ENCODE peak calls at places on chromosomes 3 and 15, in six cellular contexts. S is body of pancreas, K is breast epithelium, P is GM12892, M is testis, J is adrenal gland. C is an unnamed sample.

GRCh38 chr15:59594493-59594942 is 17.1 kb upstream of the GCNT3 start:
- DNase-seq in S (peak), P (no peak), K (no peak), M (peak), J (peak), C (no peak)

GRCh38 chr15:81312790-81313543 is 11.0 kb downstream of the STARD5 start:
- DNase-seq in S (peak), J (peak), P (no peak), K (peak), M (peak), C (no peak)

GRCh38 chr3:157099337-157100078 is 60.4 kb downstream of the CCNL1 start:
- DNase-seq in J (no peak), K (peak), M (no peak), P (no peak), S (no peak), C (no peak)

GRCh38 chr3:98433764-98434163 is 29.2 kb upstream of the OR5K1 start:
- DNase-seq in K (no peak), S (no peak), M (no peak), J (no peak), P (no peak), C (no peak)

GRCh38 chr3:52524258-52524751 is 9.4 kb downstream of the NT5DC2 start:
- DNase-seq in M (no peak), J (no peak), P (no peak), S (no peak), K (no peak), C (no peak)

GRCh38 chr3:53794597-53794996 is 51.6 kb downstream of the CHDH start:
- DNase-seq in M (no peak), K (no peak), S (no peak), P (no peak), J (no peak), C (no peak)

GRCh38 chr15:29003446-29004233 is 117.9 kb downstream of the APBA2 start:
- DNase-seq in P (no peak), M (no peak), S (no peak), K (no peak), J (no peak), C (no peak)

GRCh38 chr3:189236352-189236751 is 64.6 kb downstream of the TPRG1 start:
- DNase-seq in J (no peak), P (no peak), K (no peak), S (no peak), M (no peak), C (no peak)

GRCh38 chr3:5192568-5193319 is 5.2 kb downstream of the EDEM1 start:
- DNase-seq in K (no peak), P (no peak), J (no peak), M (no peak), S (no peak), C (peak)

GRCh38 chr3:27559835-27560234 is 75.7 kb upstream of the SLC4A7 start:
- DNase-seq in S (peak), P (no peak), K (peak), M (no peak), J (peak), C (no peak)

GRCh38 chr3:26625187-26625586 is 2.6 kb downstream of the LRRC3B start:
- DNase-seq in P (no peak), M (no peak), K (no peak), S (no peak), J (no peak), C (no peak)

GRCh38 chr3:128175768-128176167 is 22.5 kb downstream of the EEFSEC start:
- DNase-seq in J (no peak), K (no peak), S (no peak), M (no peak), P (no peak), C (no peak)

GRCh38 chr15:96416934-96417759 is 86.6 kb downstream of the NR2F2 start:
- DNase-seq in P (no peak), S (no peak), K (no peak), J (peak), M (no peak), C (no peak)

GRCh38 chr3:87503901-87504498 is 227.6 kb upstream of the POU1F1 start:
- DNase-seq in P (no peak), M (peak), K (no peak), J (peak), S (peak), C (peak)

GRCh38 chr15:94205366-94205765 is 26.0 kb upstream of the MCTP2 start:
- DNase-seq in P (no peak), J (no peak), S (peak), M (no peak), K (no peak), C (no peak)

GRCh38 chr3:188594137-188594536 is 440.2 kb downstream of the LPP start:
- DNase-seq in K (peak), S (no peak), P (no peak), M (no peak), J (no peak), C (no peak)

GRCh38 chr3:186452517-186452916 is 90.5 kb upstream of the DGKG start:
- DNase-seq in P (no peak), K (no peak), J (peak), S (peak), M (no peak), C (no peak)

GRCh38 chr3:172658344-172659245 is 52.3 kb downstream of the NCEH1 start:
- DNase-seq in S (peak), J (peak), P (no peak), K (no peak), M (peak), C (no peak)

GRCh38 chr3:128745742-128746141 is 19.8 kb downstream of the RAB7A start:
- DNase-seq in S (no peak), K (no peak), J (no peak), P (no peak), M (no peak), C (no peak)

GRCh38 chr3:146139586-146140110 is 21.3 kb downstream of the PLOD2 start:
- DNase-seq in S (no peak), J (no peak), M (no peak), P (no peak), K (no peak), C (no peak)

GRCh38 chr3:158991146-158991705 is 189.4 kb downstream of the MFSD1 start:
- DNase-seq in J (no peak), M (peak), K (no peak), S (peak), P (no peak), C (no peak)

GRCh38 chr3:179464296-179465092 is 13.2 kb upstream of the GNB4 start:
- DNase-seq in K (peak), P (no peak), S (no peak), M (no peak), J (no peak), C (no peak)

GRCh38 chr3:49173116-49173791 is 1.9 kb downstream of the KLHDC8B start:
- DNase-seq in P (no peak), J (peak), S (peak), K (no peak), M (peak), C (peak)

GRCh38 chr3:154745925-154746324 is 315.9 kb upstream of the GPR149 start:
- DNase-seq in P (no peak), M (no peak), S (no peak), J (no peak), K (no peak), C (no peak)

GRCh38 chr3:59862686-59863085 is 812.9 kb upstream of the CFAP20DC start:
- DNase-seq in M (no peak), S (no peak), K (no peak), P (no peak), J (no peak), C (peak)

GRCh38 chr3:57100046-57100695 is 39.7 kb downstream of the SPATA12 start:
- DNase-seq in S (peak), J (peak), M (peak), P (peak), K (peak), C (peak)

GRCh38 chr3:190261740-190262139 is 60.5 kb downstream of the CLDN1 start:
- DNase-seq in S (no peak), P (no peak), M (peak), J (no peak), K (no peak), C (peak)

GRCh38 chr3:80586338-80586737 is 818.5 kb upstream of the ROBO1 start:
- DNase-seq in P (no peak), J (no peak), K (no peak), M (no peak), S (no peak), C (no peak)

GRCh38 chr3:10845839-10846656 is 30.0 kb downstream of the SLC6A11 start:
- DNase-seq in M (peak), P (no peak), S (peak), J (peak), K (no peak), C (no peak)

GRCh38 chr15:85533949-85534543 is 153.6 kb downstream of the AKAP13 start:
- DNase-seq in P (no peak), K (no peak), J (no peak), M (no peak), S (peak), C (no peak)

GRCh38 chr3:184756151-184756681 is 44.4 kb upstream of the MAGEF1 start:
- DNase-seq in S (no peak), J (no peak), K (no peak), P (no peak), M (no peak), C (no peak)
- TF ChIP-seq POLR2A in S (no peak), J (no peak), K (no peak), P (no peak), M (no peak), C (no peak)

GRCh38 chr15:90264649-90265048 is 823 bp upstream of the NGRN start:
- DNase-seq in M (no peak), J (no peak), S (no peak), P (no peak), K (no peak), C (no peak)
- TF ChIP-seq POLR2A in M (no peak), J (no peak), S (no peak), P (no peak), K (no peak), C (no peak)

GRCh38 chr3:14369675-14370669 is 32.4 kb upstream of the SLC6A6 start:
- DNase-seq in M (no peak), P (no peak), K (no peak), S (peak), J (no peak), C (no peak)

GRCh38 chr3:14370719-14371572 is 31.5 kb upstream of the SLC6A6 start:
- DNase-seq in S (no peak), J (no peak), P (no peak), K (no peak), M (no peak), C (no peak)

GRCh38 chr3:14373753-14374376 is 28.5 kb upstream of the SLC6A6 start:
- DNase-seq in M (no peak), K (no peak), J (no peak), S (no peak), P (no peak), C (no peak)

GRCh38 chr3:14372587-14372986 is 29.8 kb upstream of the SLC6A6 start:
- DNase-seq in J (no peak), S (no peak), M (no peak), K (no peak), P (no peak), C (no peak)

DNA sequence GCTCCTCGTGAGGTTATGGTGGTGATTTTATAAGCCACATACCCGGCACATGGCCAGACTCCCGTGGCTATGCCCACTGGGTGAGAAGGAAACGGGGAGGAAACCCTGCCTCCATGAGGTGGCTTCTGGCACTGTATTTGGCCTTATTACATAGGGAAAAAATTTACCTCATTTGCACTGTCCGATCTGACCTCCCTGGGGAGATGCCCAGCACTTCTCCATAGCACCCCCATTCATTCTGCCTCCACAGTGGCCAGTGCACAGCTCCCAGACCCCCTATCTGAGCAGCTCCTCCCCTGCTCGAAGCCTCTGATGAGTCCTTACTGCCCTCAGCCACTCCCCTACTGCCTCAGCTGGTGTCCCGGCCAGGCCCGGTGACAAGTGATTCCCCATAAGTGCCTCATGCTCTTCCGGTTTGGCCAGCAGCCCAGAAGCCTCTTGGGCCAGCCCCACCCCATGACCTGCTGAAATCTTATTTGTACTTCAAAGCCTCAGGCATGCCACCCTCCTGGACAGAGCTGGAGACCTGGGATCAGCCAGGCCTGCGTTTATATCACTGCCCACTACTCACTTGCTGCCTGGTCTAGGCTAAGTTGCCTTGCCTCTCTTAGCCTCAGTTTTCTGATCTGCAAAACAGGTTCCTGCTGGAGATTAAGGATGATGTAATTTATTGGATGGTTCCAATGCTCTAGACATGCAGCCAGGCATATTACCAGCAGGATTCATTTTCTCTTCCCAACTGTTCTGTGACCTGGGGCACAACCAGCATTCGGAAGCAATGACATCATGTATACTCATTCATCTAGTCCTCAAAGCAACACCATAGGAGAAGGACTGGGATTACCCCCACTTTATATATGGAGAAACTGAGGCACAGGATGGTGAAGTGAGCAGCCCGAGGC is 30.6 kb upstream of the SLC6A6 start:
- DNase-seq in K (peak), M (peak), J (peak), S (peak), P (no peak), C (peak)
- TF ChIP-seq POLR2A in K (no peak), M (no peak), J (peak), S (no peak), P (no peak), C (no peak)

GRCh38 chr3:194255252-194256039 is 95.7 kb downstream of the CPN2 start:
- DNase-seq in M (peak), K (peak), J (peak), P (no peak), S (peak), C (peak)
- TF ChIP-seq POLR2A in M (no peak), K (no peak), J (no peak), P (peak), S (no peak), C (peak)

GRCh38 chr15:31262901-31263671 is 63.5 kb upstream of the KLF13 start:
- DNase-seq in K (no peak), P (peak), M (peak), J (peak), S (peak), C (peak)
- TF ChIP-seq POLR2A in K (no peak), P (peak), M (no peak), J (no peak), S (no peak), C (no peak)

GRCh38 chr3:134250717-134251220 is at the start of gene RYK:
- DNase-seq in M (peak), S (peak), K (peak), J (peak), P (peak), C (peak)
- TF ChIP-seq POLR2A in M (no peak), S (peak), K (peak), J (peak), P (peak), C (peak)

GRCh38 chr3:130111185-130111864 is 29.7 kb downstream of the ALG1L2 start:
- DNase-seq in K (peak), M (peak), J (peak), P (peak), S (peak), C (peak)
- TF ChIP-seq POLR2A in K (no peak), M (no peak), J (peak), P (peak), S (no peak), C (no peak)

DNA sequence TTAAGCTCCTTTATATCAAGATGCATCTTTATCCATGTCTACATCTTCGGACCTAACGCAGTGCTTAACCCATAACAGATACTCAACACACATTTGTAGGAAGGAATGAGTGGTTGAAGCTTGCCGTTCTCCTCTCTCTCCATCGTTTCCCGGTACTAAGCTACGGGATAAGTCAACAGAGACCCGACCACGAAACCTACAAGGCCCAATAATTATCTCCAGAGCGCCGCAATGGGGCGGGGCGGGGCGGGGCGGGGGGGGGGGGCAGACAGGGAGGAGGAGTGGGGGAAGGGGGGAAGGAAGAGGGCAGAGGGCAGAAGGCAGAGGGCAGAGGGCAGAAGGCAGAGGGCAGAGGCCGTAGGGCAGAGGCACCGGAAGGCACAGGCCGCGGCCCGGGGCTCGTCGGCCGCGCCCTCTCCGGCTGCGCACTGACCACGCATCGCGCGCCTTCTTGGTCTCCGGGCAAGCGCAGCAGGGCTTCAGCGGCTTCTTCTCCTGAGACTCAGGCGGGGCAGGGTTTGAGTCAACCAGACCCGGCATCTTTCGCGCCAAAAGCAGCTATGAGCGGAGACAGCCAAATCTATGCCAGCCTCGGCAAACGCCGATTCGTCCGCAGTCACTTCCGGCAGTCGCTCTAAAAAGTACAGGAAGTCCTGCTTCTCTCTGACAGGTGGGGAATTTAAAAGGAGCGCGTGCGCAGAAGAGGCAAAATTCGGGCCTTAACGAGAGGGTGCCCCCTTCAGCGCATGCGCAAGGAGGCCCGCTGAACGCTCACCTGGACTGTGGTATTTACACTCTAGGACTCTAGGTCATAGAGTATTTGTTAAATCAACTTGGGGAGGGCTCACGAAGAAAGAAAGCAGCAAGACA is at the start of gene COX17:
- DNase-seq in M (peak), S (peak), K (peak), J (peak), P (peak), C (peak)
- TF ChIP-seq POLR2A in M (no peak), S (peak), K (peak), J (peak), P (peak), C (peak)

GRCh38 chr3:143155756-143156155 is 36.2 kb downstream of the CHST2 start:
- DNase-seq in K (no peak), M (no peak), P (no peak), S (no peak), J (no peak), C (no peak)
- TF ChIP-seq POLR2A in K (no peak), M (no peak), P (no peak), S (no peak), J (no peak), C (no peak)